ENCODE peak calls at places on chromosome X, in five cellular contexts. W, M, Q, Y and F are unnamed samples. For H3K36me3, the result is how much of the 10 kb centered on the place peaks cover.

GRCh38 chrX:109270580-109271484 is 211.1 kb downstream of the GUCY2F start:
- DNase-seq in W (no peak), M (no peak), Q (no peak), Y (peak), F (peak)

GRCh38 chrX:132614297-132614696 is 125.5 kb upstream of the MBNL3 start:
- DNase-seq in W (no peak), M (no peak), Q (peak), Y (no peak), F (no peak)

GRCh38 chrX:135403374-135403773 is 18.4 kb upstream of the SMIM10L2A start:
- DNase-seq in W (no peak), M (no peak), Q (no peak), Y (no peak), F (no peak)

GRCh38 chrX:48961585-48962091 is 4.2 kb upstream of the OTUD5 start:
- DNase-seq in W (no peak), M (no peak), Q (no peak), Y (peak), F (no peak)

GRCh38 chrX:122500556-122500955 is 683.5 kb upstream of the GRIA3 start:
- DNase-seq in W (no peak), M (no peak), Q (no peak), Y (no peak), F (no peak)

GRCh38 chrX:15298201-15298600 is 17.2 kb downstream of the ASB11 start:
- DNase-seq in W (no peak), M (no peak), Q (no peak), Y (no peak), F (no peak)

GRCh38 chrX:11836284-11836683 is 78.2 kb downstream of the MSL3 start:
- DNase-seq in W (no peak), M (no peak), Q (no peak), Y (no peak), F (no peak)

GRCh38 chrX:40006025-40007017 is 91.4 kb downstream of the BCOR start:
- DNase-seq in W (peak), M (peak), Q (peak), Y (no peak), F (no peak)

GRCh38 chrX:1249101-1249887 is 19.3 kb upstream of the CSF2RA start:
- DNase-seq in W (no peak), M (peak), Q (peak), Y (peak), F (peak)

GRCh38 chrX:63434665-63435064 is 83.5 kb upstream of the SPIN4 start:
- DNase-seq in W (no peak), M (no peak), Q (peak), Y (no peak), F (no peak)

GRCh38 chrX:23952984-23953907 is 45.4 kb downstream of the CXorf58 start:
- DNase-seq in W (no peak), M (no peak), Q (peak), Y (no peak), F (peak)

GRCh38 chrX:1893758-1894294 is 279.0 kb downstream of the ASMT start:
- DNase-seq in W (no peak), M (no peak), Q (no peak), Y (no peak), F (no peak)

GRCh38 chrX:149372861-149373260 is 132.2 kb downstream of the IDS start:
- DNase-seq in W (no peak), M (no peak), Q (no peak), Y (no peak), F (no peak)

GRCh38 chrX:120125444-120125843 is 9.7 kb upstream of the RHOXF1 start:
- DNase-seq in W (no peak), M (no peak), Q (no peak), Y (no peak), F (no peak)

GRCh38 chrX:150205011-150205410 is 158.1 kb upstream of the MAMLD1 start:
- DNase-seq in W (no peak), M (no peak), Q (peak), Y (no peak), F (no peak)

GRCh38 chrX:8760021-8760420 is 28.1 kb upstream of the ANOS1 start:
- DNase-seq in W (no peak), M (no peak), Q (no peak), Y (no peak), F (no peak)

GRCh38 chrX:138886769-138887168 is 175.3 kb upstream of the FGF13 start:
- DNase-seq in W (no peak), M (no peak), Q (no peak), Y (no peak), F (no peak)

GRCh38 chrX:66633541-66633940 is 5.3 kb downstream of the EDA2R start:
- DNase-seq in W (no peak), M (peak), Q (no peak), Y (peak), F (no peak)

GRCh38 chrX:22800806-22801205 is 199.0 kb upstream of the DDX53 start:
- DNase-seq in W (no peak), M (no peak), Q (no peak), Y (no peak), F (no peak)

GRCh38 chrX:119272882-119273806 is 37.1 kb downstream of the PGRMC1 start:
- DNase-seq in W (peak), M (no peak), Q (peak), Y (peak), F (peak)

GRCh38 chrX:15157624-15158023 is 112.3 kb downstream of the ASB9 start:
- DNase-seq in W (no peak), M (no peak), Q (no peak), Y (no peak), F (no peak)

GRCh38 chrX:38052096-38052495 is 45.7 kb downstream of the SYTL5 start:
- DNase-seq in W (no peak), M (no peak), Q (no peak), Y (peak), F (no peak)

GRCh38 chrX:72131317-72132294 is at the start of gene RTL5:
- DNase-seq in W (peak), M (peak), Q (peak), Y (peak), F (peak)

GRCh38 chrX:134753185-134754008 is 95.1 kb upstream of the PLAC1 start:
- DNase-seq in W (no peak), M (no peak), Q (no peak), Y (peak), F (no peak)

GRCh38 chrX:100368167-100368566 is 41.9 kb downstream of the PCDH19 start:
- DNase-seq in W (no peak), M (no peak), Q (peak), Y (no peak), F (no peak)

GRCh38 chrX:139869796-139870195 is 63.1 kb downstream of the ATP11C start:
- DNase-seq in W (no peak), M (no peak), Q (no peak), Y (no peak), F (no peak)

GRCh38 chrX:46465203-46465602 is 80.0 kb downstream of the ZNF674 start:
- DNase-seq in W (no peak), M (no peak), Q (no peak), Y (no peak), F (no peak)

GRCh38 chrX:24759786-24760185 is 66.1 kb downstream of the POLA1 start:
- DNase-seq in W (no peak), M (no peak), Q (no peak), Y (no peak), F (no peak)

GRCh38 chrX:103608305-103608963 is 671 bp downstream of the TCEAL3 start:
- DNase-seq in W (peak), M (no peak), Q (no peak), Y (no peak), F (peak)

GRCh38 chrX:48902135-48902534 is 4.4 kb downstream of the PQBP1 start:
- DNase-seq in W (peak), M (no peak), Q (no peak), Y (no peak), F (no peak)

GRCh38 chrX:13791145-13791544 is 25.7 kb downstream of the GPM6B start:
- DNase-seq in W (no peak), M (no peak), Q (no peak), Y (no peak), F (no peak)

GRCh38 chrX:27380163-27380845 is 82.8 kb downstream of the PPP4R3C start:
- DNase-seq in W (peak), M (no peak), Q (no peak), Y (no peak), F (no peak)

GRCh38 chrX:45771114-45771513 is 570.4 kb upstream of the DIPK2B start:
- DNase-seq in W (no peak), M (peak), Q (no peak), Y (peak), F (no peak)

GRCh38 chrX:7170903-7171302 is 22.9 kb upstream of the PUDP start:
- DNase-seq in W (no peak), M (no peak), Q (peak), Y (peak), F (no peak)

GRCh38 chrX:108473979-108474378 is 34.3 kb downstream of the COL4A5 start:
- DNase-seq in W (no peak), M (no peak), Q (no peak), Y (no peak), F (no peak)

GRCh38 chrX:42530027-42530426 is 247.9 kb downstream of the PPP1R2C start:
- DNase-seq in W (no peak), M (no peak), Q (peak), Y (peak), F (no peak)

GRCh38 chrX:149830192-149830873 is 48.6 kb downstream of the MAGEA9 start:
- DNase-seq in W (no peak), M (no peak), Q (peak), Y (peak), F (peak)

GRCh38 chrX:71650333-71650969 is 16.9 kb upstream of the LOC101059915 start:
- DNase-seq in W (no peak), M (no peak), Q (no peak), Y (no peak), F (no peak)

GRCh38 chrX:71541546-71542022 is 8.7 kb downstream of the OGT start:
- DNase-seq in W (no peak), M (no peak), Q (no peak), Y (peak), F (no peak)

GRCh38 chrX:150229481-150229880 is 133.6 kb upstream of the MAMLD1 start:
- DNase-seq in W (no peak), M (no peak), Q (no peak), Y (no peak), F (no peak)

GRCh38 chrX:130705591-130705990 is 197.4 kb downstream of the ENOX2 start:
- DNase-seq in W (no peak), M (no peak), Q (no peak), Y (no peak), F (no peak)
- H3K36me3 ChIP-seq in W (under half), M (under half), Q (under half), Y (under half), F (under half)

GRCh38 chrX:153725039-153725831 is 579 bp downstream of the ABCD1 start:
- DNase-seq in W (peak), M (no peak), Q (peak), Y (no peak), F (peak)
- H3K4me3 ChIP-seq in W (peak), M (peak), Q (peak), Y (peak), F (peak)

GRCh38 chrX:34917146-34917545 is 25.4 kb upstream of the FAM47B start:
- DNase-seq in W (no peak), M (no peak), Q (no peak), Y (no peak), F (no peak)

GRCh38 chrX:34915463-34916225 is 27.0 kb upstream of the FAM47B start:
- DNase-seq in W (no peak), M (no peak), Q (no peak), Y (no peak), F (no peak)

GRCh38 chrX:34918091-34918736 is 24.4 kb upstream of the FAM47B start:
- DNase-seq in W (no peak), M (no peak), Q (no peak), Y (peak), F (no peak)

GRCh38 chrX:34918856-34919255 is 23.7 kb upstream of the FAM47B start:
- DNase-seq in W (no peak), M (no peak), Q (peak), Y (peak), F (no peak)
- TF ChIP-seq CTCF in W (no peak), M (no peak), Q (peak), Y (peak), F (no peak)

GRCh38 chrX:154487518-154488290 is 1.3 kb upstream of the UBL4A start:
- DNase-seq in W (peak), M (no peak), Q (no peak), Y (no peak), F (no peak)

GRCh38 chrX:154490021-154490413 is 412 bp downstream of the SLC10A3 start:
- DNase-seq in W (no peak), M (peak), Q (peak), Y (no peak), F (no peak)

GRCh38 chrX:154489182-154489581 is 1.2 kb downstream of the SLC10A3 start:
- DNase-seq in W (no peak), M (no peak), Q (no peak), Y (no peak), F (no peak)

GRCh38 chrX:154488336-154489075 is 1.9 kb downstream of the SLC10A3 start:
- DNase-seq in W (peak), M (no peak), Q (no peak), Y (no peak), F (no peak)

DNA sequence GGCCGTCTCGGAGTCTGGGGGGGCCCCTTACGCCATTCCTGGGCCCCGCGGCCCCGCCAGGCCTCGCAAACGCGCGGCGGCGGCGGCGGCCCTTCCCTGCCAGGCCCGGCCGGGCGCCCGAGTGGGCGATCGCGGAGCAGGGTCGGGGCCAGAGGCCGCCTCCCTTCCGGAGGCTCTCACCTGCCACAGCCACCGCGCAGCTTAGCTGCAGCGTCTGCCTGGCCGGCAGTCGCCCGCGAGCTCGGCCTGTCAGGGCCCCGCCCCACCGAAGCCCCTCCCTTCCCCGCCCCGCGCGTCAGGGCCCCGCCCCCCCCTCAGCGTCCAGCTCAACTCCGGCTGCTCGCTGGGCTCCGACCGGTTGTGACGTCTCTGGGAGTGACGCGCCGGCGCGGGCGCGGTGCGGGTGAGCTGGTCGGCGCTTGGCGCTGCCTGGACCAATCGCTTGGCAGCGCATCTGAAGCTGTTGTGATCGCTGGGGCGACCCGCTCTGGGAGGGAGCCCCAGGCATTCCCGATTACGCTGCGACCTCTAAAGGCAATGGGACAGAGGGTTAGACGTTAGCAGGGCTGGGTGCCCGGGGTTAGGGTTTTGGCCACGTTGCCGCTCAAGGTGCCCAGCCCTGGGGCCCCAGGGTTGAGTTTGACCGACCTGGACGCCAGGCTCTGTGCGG is at the start of gene SLC10A3:
- DNase-seq in W (peak), M (peak), Q (peak), Y (peak), F (peak)
- H3K36me3 ChIP-seq in W (under half), M (under half), Q (under half), Y (under half), F (under half)

GRCh38 chrX:137569470-137569891 is 3.6 kb downstream of the ZIC3 start:
- DNase-seq in W (no peak), M (no peak), Q (no peak), Y (no peak), F (no peak)

GRCh38 chrX:137574102-137574783 is 8.3 kb downstream of the ZIC3 start:
- DNase-seq in W (peak), M (no peak), Q (peak), Y (no peak), F (no peak)

GRCh38 chrX:137574784-137575298 is 8.9 kb downstream of the ZIC3 start:
- DNase-seq in W (no peak), M (no peak), Q (peak), Y (no peak), F (no peak)

GRCh38 chrX:137575596-137576255 is 9.8 kb downstream of the ZIC3 start:
- DNase-seq in W (no peak), M (no peak), Q (peak), Y (no peak), F (no peak)

GRCh38 chrX:137573356-137574101 is 7.6 kb downstream of the ZIC3 start:
- DNase-seq in W (peak), M (no peak), Q (peak), Y (no peak), F (no peak)
- H3K4me3 ChIP-seq in W (no peak), M (no peak), Q (peak), Y (no peak), F (no peak)